ENCODE peak calls at places on chromosome 19, in four cellular contexts. One of them, this sample, is unnamed.

GRCh38 chr19:48928164-48929005 is 5.1 kb upstream of the DHDH start:
- DNase-seq in choroid plexus epithelial cell: no peak
- DNase-seq in T-helper 17 cell: no peak
- DNase-seq in AG09319: peak
- DNase-seq in this sample: no peak

GRCh38 chr19:3404324-3405260 is 38.2 kb downstream of the NFIC start:
- DNase-seq in choroid plexus epithelial cell: peak
- DNase-seq in AG09319: peak
- DNase-seq in T-helper 17 cell: no peak
- DNase-seq in this sample: peak

GRCh38 chr19:15532779-15533521 is 24.6 kb downstream of the CYP4F22 start:
- DNase-seq in AG09319: no peak
- DNase-seq in choroid plexus epithelial cell: no peak
- DNase-seq in T-helper 17 cell: no peak
- DNase-seq in this sample: no peak

GRCh38 chr19:17948474-17948966 is 15.7 kb downstream of the CCDC124 start:
- DNase-seq in T-helper 17 cell: no peak
- DNase-seq in AG09319: no peak
- DNase-seq in choroid plexus epithelial cell: no peak
- DNase-seq in this sample: no peak

GRCh38 chr19:46924874-46925547 is 64.2 kb downstream of the ARHGAP35 start:
- DNase-seq in AG09319: no peak
- DNase-seq in T-helper 17 cell: no peak
- DNase-seq in choroid plexus epithelial cell: no peak
- DNase-seq in this sample: no peak

GRCh38 chr19:7540761-7541480 is 5.4 kb downstream of the PNPLA6 start:
- DNase-seq in T-helper 17 cell: no peak
- DNase-seq in choroid plexus epithelial cell: peak
- DNase-seq in AG09319: no peak
- DNase-seq in this sample: no peak

GRCh38 chr19:47049307-47049700 is 880 bp upstream of the TMEM160 start:
- DNase-seq in choroid plexus epithelial cell: peak
- DNase-seq in AG09319: no peak
- DNase-seq in T-helper 17 cell: no peak
- DNase-seq in this sample: no peak

GRCh38 chr19:52095172-52096014 is at the start of gene ZNF841:
- DNase-seq in AG09319: peak
- DNase-seq in T-helper 17 cell: peak
- DNase-seq in choroid plexus epithelial cell: peak
- DNase-seq in this sample: peak

GRCh38 chr19:45250832-45251451 is at the start of gene MARK4:
- DNase-seq in AG09319: peak
- DNase-seq in choroid plexus epithelial cell: peak
- DNase-seq in T-helper 17 cell: peak
- DNase-seq in this sample: peak

GRCh38 chr19:510606-511100 is 3.4 kb downstream of the TPGS1 start:
- DNase-seq in AG09319: no peak
- DNase-seq in T-helper 17 cell: peak
- DNase-seq in choroid plexus epithelial cell: peak
- DNase-seq in this sample: peak

GRCh38 chr19:32372726-32373613 is 27.6 kb downstream of the ZNF507 start:
- DNase-seq in AG09319: no peak
- DNase-seq in T-helper 17 cell: no peak
- DNase-seq in choroid plexus epithelial cell: no peak
- DNase-seq in this sample: no peak

GRCh38 chr19:2114218-2114617 is 17.5 kb downstream of the IZUMO4 start:
- DNase-seq in AG09319: no peak
- DNase-seq in choroid plexus epithelial cell: no peak
- DNase-seq in T-helper 17 cell: no peak
- DNase-seq in this sample: no peak

GRCh38 chr19:2495651-2496316 is 19.9 kb downstream of the GADD45B start:
- DNase-seq in choroid plexus epithelial cell: no peak
- DNase-seq in T-helper 17 cell: no peak
- DNase-seq in AG09319: no peak
- DNase-seq in this sample: peak

GRCh38 chr19:51691122-51692064 is 1.7 kb upstream of the SPACA6 start:
- DNase-seq in AG09319: no peak
- DNase-seq in T-helper 17 cell: no peak
- DNase-seq in choroid plexus epithelial cell: peak
- DNase-seq in this sample: no peak

GRCh38 chr19:32246032-32246431 is 99.4 kb upstream of the ZNF507 start:
- DNase-seq in AG09319: no peak
- DNase-seq in choroid plexus epithelial cell: no peak
- DNase-seq in T-helper 17 cell: no peak
- DNase-seq in this sample: no peak

GRCh38 chr19:18871543-18871942 is 24.4 kb downstream of the CERS1 start:
- DNase-seq in choroid plexus epithelial cell: no peak
- DNase-seq in AG09319: no peak
- DNase-seq in T-helper 17 cell: no peak
- DNase-seq in this sample: no peak